ENCODE peak calls at places on chromosome 7, in four cellular contexts. U is A549; P is CD4-positive, alpha-beta memory T cell; F is heart right ventricle. S is an unnamed sample.

GRCh38 chr7:80499350-80499955 is 12.4 kb downstream of the GNAT3 start:
- DNase-seq in U (no peak), P (no peak), F (peak), S (no peak)

GRCh38 chr7:46682841-46683624 is 762.0 kb upstream of the IGFBP3 start:
- DNase-seq in U (no peak), P (no peak), F (no peak), S (no peak)

GRCh38 chr7:100483728-100484635 is at the start of gene NYAP1:
- DNase-seq in U (peak), P (peak), F (peak), S (no peak)

GRCh38 chr7:13872751-13873150 is 116.7 kb downstream of the ETV1 start:
- DNase-seq in U (no peak), P (no peak), F (no peak), S (no peak)

GRCh38 chr7:110534241-110534931 is 556.5 kb upstream of the LRRN3 start:
- DNase-seq in U (peak), P (no peak), F (peak), S (no peak)

GRCh38 chr7:155297517-155298287 is at the start of gene INSIG1:
- DNase-seq in U (peak), P (peak), F (peak), S (no peak)

GRCh38 chr7:93307131-93307660 is 75.0 kb downstream of the VPS50 start:
- DNase-seq in U (no peak), P (no peak), F (no peak), S (no peak)

GRCh38 chr7:137354361-137354760 is 10.8 kb upstream of the PTN start:
- DNase-seq in U (no peak), P (no peak), F (peak), S (no peak)

GRCh38 chr7:93902777-93903423 is 3.5 kb upstream of the GNGT1 start:
- DNase-seq in U (no peak), P (no peak), F (peak), S (no peak)

GRCh38 chr7:55309040-55309991 is 55.8 kb upstream of the LANCL2 start:
- DNase-seq in U (no peak), P (peak), F (no peak), S (peak)

GRCh38 chr7:93629291-93629801 is 54.8 kb upstream of the CALCR start:
- DNase-seq in U (no peak), P (no peak), F (no peak), S (no peak)

GRCh38 chr7:70271617-70272081 is 673.4 kb downstream of the AUTS2 start:
- DNase-seq in U (no peak), P (no peak), F (no peak), S (no peak)

GRCh38 chr7:36312064-36312914 is 77.4 kb upstream of the ANLN start:
- DNase-seq in U (no peak), P (peak), F (no peak), S (no peak)

GRCh38 chr7:27917774-27918314 is 177.9 kb downstream of the TAX1BP1 start:
- DNase-seq in U (no peak), P (no peak), F (no peak), S (no peak)

GRCh38 chr7:121274467-121274866 is 54.3 kb upstream of the WNT16 start:
- DNase-seq in U (no peak), P (no peak), F (no peak), S (no peak)

GRCh38 chr7:84069036-84069435 is 125.6 kb downstream of the SEMA3A start:
- DNase-seq in U (no peak), P (no peak), F (no peak), S (no peak)

GRCh38 chr7:105199372-105199771 is 185.4 kb downstream of the KMT2E start:
- DNase-seq in U (no peak), P (no peak), F (no peak), S (no peak)

GRCh38 chr7:4707134-4707651 is 25.1 kb downstream of the FOXK1 start:
- DNase-seq in U (no peak), P (no peak), F (no peak), S (no peak)

GRCh38 chr7:152925412-152926147 is 166.0 kb downstream of the ACTR3B start:
- DNase-seq in U (no peak), P (no peak), F (no peak), S (no peak)
- H3K4me3 ChIP-seq in U (no peak), P (no peak), F (peak), S (no peak)

DNA sequence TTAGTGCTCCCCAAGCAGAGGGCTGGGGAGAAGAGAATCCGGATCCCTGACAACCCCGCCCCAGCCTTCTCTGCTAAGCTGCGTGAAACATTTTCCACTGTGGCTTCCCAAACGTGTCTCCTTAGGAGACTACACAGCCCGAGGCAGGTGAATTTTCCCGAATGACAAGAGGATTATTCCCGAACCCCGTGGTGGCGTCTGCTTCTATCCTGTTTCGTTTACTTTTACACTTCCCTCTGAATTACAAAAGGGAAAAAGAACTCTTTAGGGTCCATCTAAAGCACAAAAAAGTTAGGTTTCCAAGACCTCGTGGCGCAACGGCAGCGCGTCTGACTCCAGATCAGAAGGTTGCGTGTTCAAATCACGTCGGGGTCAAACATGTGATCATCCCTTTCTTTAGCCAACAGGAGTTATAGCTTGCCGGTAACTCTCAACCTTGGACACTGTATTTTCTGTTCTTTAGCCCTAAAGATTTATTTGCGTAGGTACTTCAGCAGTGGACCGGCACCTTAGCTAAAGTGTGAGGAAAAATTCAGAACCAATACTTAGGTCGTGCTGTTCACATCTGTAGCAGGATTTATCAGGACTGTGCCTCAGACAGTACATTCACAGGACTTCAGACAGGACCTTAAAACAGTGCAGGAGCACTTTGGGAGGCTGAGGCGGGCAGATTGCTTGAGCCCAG is 3.2 kb upstream of the ZNF789 start:
- DNase-seq in U (no peak), P (no peak), F (no peak), S (no peak)
- H3K4me3 ChIP-seq in U (no peak), P (no peak), F (peak), S (no peak)

GRCh38 chr7:157984138-157984913 is 603.3 kb downstream of the PTPRN2 start:
- DNase-seq in U (no peak), P (no peak), F (no peak), S (no peak)
- H3K4me3 ChIP-seq in U (no peak), P (no peak), F (no peak), S (no peak)

DNA sequence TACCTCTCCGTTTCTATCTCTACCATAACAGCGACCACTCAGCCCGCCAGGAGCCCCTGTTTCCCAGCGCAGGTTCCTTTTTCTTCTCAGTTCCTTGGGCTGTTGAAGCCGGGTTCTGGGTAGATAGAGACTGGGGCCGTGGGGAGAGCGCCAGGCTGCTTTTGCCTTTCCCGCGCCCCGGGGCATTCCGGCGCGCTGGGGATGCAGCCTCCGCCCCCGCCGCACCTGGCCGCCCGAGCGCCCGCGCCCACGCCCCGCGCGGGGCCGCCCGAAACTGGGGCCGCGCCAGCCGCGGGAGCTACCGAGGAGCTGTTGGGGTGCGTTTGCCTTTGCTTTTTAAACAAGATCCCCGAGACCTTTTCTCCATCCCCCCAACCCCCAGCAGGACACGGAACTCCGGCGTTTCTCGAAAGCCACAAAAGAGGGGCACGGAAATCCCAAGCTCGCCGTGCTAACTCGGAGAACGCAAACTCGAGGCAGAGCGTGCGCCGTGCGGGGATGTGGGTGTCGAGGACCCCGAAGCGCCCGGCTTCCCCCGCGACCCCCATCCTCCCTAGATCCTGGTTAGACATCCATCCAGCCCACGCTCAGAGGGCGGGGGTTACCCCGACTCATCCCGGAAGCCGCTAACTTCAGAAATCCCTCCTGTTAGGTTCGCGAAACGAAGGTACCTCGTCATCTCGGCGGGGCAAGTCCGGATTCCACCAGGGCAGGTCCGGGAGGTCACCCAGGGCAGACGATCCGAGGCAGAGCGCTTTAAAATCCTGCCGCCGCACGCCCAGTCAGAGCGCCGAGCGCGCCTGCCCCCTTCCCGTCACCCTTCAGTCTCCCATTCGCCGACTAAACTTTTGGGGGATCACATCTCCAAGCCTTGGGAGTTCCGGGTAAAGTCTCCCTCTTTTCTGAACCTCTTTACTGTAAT is 1.0 kb downstream of the GRM8 start:
- DNase-seq in U (peak), P (no peak), F (no peak), S (no peak)
- H3K4me3 ChIP-seq in U (peak), P (peak), F (peak), S (peak)

DNA sequence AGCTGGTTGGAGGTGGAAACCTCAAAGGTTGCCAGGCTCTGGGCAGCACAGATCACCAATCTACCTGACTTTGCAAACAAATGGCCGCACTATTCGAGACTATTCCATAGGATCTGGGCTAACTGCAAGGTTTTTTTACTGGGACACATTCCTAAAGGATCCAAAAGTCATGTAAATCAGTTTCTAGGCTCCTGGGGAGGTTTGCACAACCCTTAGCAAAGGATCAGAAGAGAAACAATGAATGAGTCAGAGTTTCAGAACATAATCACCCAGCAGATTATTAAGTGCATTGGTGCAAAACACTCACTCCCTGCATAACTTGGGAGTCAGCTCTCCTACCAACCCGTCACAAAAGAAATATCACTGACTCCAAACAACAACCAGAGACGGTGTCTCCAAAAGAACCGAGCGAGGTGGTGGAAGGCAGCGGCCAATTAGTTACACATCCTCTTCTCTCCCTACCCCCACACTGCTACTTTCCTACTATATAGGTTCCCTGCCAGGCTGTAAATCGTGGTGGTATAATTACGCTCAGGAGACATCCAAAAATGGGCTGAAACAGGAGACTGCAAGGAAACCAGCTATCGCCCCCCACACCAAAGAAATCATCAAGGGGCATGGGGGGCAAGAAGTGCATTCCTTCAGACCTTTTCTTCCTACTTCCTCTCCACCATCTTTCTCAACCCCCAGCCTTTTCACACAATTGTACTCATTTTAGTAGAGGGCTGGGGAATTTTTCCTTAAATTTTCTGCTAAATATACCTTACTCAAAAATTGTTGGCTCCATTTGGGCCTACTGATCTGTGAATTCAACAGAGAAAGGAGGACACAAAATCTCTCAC is 3.2 kb downstream of the UBE2H start:
- DNase-seq in U (no peak), P (no peak), F (peak), S (no peak)
- H3K4me3 ChIP-seq in U (peak), P (peak), F (peak), S (peak)

DNA sequence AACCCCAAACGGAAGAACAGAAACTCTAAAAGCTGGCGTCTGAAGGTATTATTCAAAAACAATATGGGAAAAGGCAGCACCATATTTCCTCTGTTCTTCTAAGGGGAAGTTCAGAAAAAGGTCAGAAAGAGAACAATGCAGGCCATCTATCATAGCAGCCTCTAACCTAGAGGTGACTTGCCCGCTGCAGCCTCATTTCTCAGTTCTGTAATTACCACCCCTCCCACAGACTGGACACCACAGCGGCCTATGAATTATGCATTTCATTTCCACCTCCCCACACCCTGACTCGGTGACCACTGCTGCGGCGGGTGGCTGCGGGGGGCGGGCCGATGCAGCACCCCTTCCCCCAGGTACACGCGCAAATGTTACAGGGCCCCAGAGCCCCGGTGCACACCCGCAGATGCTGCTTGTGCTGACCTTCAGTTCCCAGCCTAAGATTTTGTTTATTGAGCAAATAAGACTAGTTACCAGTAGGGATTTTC is 125.5 kb downstream of the CLEC2L start:
- DNase-seq in U (no peak), P (no peak), F (peak), S (peak)
- H3K4me3 ChIP-seq in U (no peak), P (no peak), F (no peak), S (no peak)

DNA sequence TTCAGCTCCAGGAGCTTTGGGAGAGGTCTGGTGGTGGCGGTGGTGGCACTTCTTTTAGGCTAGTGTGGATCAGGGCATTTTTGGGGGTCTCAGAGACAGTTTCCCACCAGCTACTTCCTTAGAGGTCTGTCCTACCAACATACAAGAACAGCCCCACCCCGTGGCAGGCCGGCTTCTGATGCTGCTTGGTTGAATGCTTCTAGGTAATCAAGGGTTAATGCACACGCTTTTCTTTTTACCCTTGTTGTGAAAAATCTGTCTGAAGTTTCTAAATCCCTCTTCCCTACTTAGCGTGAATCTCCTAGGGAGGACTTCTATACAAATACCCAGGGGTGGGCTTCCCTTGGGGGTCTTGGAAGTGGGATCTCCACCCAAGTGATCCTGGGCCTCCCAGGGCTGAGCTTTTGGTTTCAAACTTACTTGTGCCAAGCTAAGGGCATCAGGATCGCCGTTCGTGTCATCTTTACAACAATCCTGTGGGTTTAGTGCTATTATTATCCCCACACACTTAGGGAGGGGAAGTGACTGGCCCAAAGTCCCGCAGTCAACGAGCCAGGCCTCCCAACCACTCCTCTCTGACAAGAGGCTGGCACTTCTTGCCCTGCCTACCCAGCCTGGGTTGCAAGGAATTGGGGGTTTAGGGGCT is 1.7 kb downstream of the SH2B2 start:
- DNase-seq in U (no peak), P (no peak), F (no peak), S (no peak)
- H3K4me3 ChIP-seq in U (peak), P (no peak), F (peak), S (peak)

DNA sequence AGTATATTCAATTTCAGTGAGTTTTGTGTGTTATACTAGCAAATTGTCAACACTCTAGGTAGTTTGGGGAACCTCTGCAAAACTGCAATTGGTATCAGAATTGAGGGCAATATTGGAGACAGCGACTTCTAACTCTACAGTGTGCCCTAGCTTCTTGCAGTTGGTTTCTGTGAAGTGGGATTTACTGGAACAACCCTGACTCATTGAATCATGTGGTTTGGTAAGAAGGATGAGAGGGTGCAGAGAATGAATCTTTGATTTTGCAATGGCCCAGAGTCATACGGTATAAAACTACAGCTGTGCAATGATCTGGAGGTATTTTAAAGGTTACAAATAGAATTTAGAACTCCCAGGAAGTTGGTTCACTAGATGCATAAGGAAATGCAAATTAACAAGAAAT is 129.1 kb upstream of the PPP1R3A start:
- DNase-seq in U (peak), P (no peak), F (no peak), S (no peak)
- H3K4me3 ChIP-seq in U (peak), P (peak), F (peak), S (no peak)

GRCh38 chr7:148986737-148987009 is 41.6 kb downstream of the PDIA4 start:
- DNase-seq in U (no peak), P (no peak), F (no peak), S (no peak)
- H3K4me3 ChIP-seq in U (peak), P (no peak), F (peak), S (peak)